ENCODE peak calls at places on chromosomes 3 and 15, in seven cellular contexts. One of them, this sample, is unnamed.

GRCh38 chr3:139620438-139620837 is 57.3 kb downstream of the NMNAT3 start:
- DNase-seq in pancreas: no peak
- DNase-seq in HS-5: no peak
- DNase-seq in ovary: no peak
- DNase-seq in AG04450: no peak
- DNase-seq in HFF-Myc: no peak
- DNase-seq in EL: no peak
- DNase-seq in this sample: no peak

GRCh38 chr3:126110431-126111125 is 26.7 kb upstream of the SLC41A3 start:
- DNase-seq in pancreas: peak
- DNase-seq in HS-5: no peak
- DNase-seq in ovary: no peak
- DNase-seq in AG04450: no peak
- DNase-seq in HFF-Myc: no peak
- DNase-seq in EL: no peak
- DNase-seq in this sample: no peak

GRCh38 chr3:100709840-100710235 is 544 bp downstream of the TFG start:
- DNase-seq in pancreas: peak
- DNase-seq in HS-5: no peak
- DNase-seq in ovary: peak
- DNase-seq in AG04450: no peak
- DNase-seq in HFF-Myc: no peak
- DNase-seq in EL: peak
- DNase-seq in this sample: no peak

GRCh38 chr15:47944911-47945310 is 175.9 kb upstream of the SLC24A5 start:
- DNase-seq in pancreas: no peak
- DNase-seq in HS-5: no peak
- DNase-seq in ovary: no peak
- DNase-seq in AG04450: no peak
- DNase-seq in HFF-Myc: no peak
- DNase-seq in EL: no peak
- DNase-seq in this sample: no peak

GRCh38 chr3:56459719-56460118 is 8.5 kb downstream of the ERC2 start:
- DNase-seq in pancreas: no peak
- DNase-seq in HS-5: no peak
- DNase-seq in ovary: no peak
- DNase-seq in AG04450: no peak
- DNase-seq in HFF-Myc: no peak
- DNase-seq in EL: no peak
- DNase-seq in this sample: no peak

GRCh38 chr3:38021196-38021595 is 8.2 kb downstream of the PLCD1 start:
- DNase-seq in pancreas: no peak
- DNase-seq in HS-5: no peak
- DNase-seq in ovary: peak
- DNase-seq in AG04450: no peak
- DNase-seq in HFF-Myc: no peak
- DNase-seq in EL: no peak
- DNase-seq in this sample: no peak

GRCh38 chr3:11323827-11324226 is 51.6 kb downstream of the ATG7 start:
- DNase-seq in pancreas: no peak
- DNase-seq in HS-5: no peak
- DNase-seq in ovary: no peak
- DNase-seq in AG04450: no peak
- DNase-seq in HFF-Myc: no peak
- DNase-seq in EL: no peak
- DNase-seq in this sample: no peak

GRCh38 chr3:94162700-94163099 is 99.8 kb downstream of the NSUN3 start:
- DNase-seq in pancreas: no peak
- DNase-seq in HS-5: no peak
- DNase-seq in ovary: no peak
- DNase-seq in AG04450: no peak
- DNase-seq in HFF-Myc: peak
- DNase-seq in EL: peak
- DNase-seq in this sample: no peak

GRCh38 chr15:70974004-70974832 is 81.6 kb downstream of the LRRC49 start:
- DNase-seq in pancreas: no peak
- DNase-seq in HS-5: peak
- DNase-seq in ovary: no peak
- DNase-seq in AG04450: peak
- DNase-seq in HFF-Myc: peak
- DNase-seq in EL: peak
- DNase-seq in this sample: no peak

GRCh38 chr3:101170047-101170771 is 150.2 kb downstream of the IMPG2 start:
- DNase-seq in pancreas: no peak
- DNase-seq in HS-5: no peak
- DNase-seq in ovary: no peak
- DNase-seq in AG04450: no peak
- DNase-seq in HFF-Myc: no peak
- DNase-seq in EL: no peak
- DNase-seq in this sample: no peak

GRCh38 chr3:184786271-184787010 is 25.5 kb upstream of the VPS8 start:
- DNase-seq in pancreas: no peak
- DNase-seq in HS-5: peak
- DNase-seq in ovary: peak
- DNase-seq in AG04450: peak
- DNase-seq in HFF-Myc: peak
- DNase-seq in EL: peak
- DNase-seq in this sample: no peak

GRCh38 chr3:167772992-167773391 is 37.5 kb downstream of the SERPINI1 start:
- DNase-seq in pancreas: no peak
- DNase-seq in HS-5: no peak
- DNase-seq in ovary: no peak
- DNase-seq in AG04450: no peak
- DNase-seq in HFF-Myc: no peak
- DNase-seq in EL: no peak
- DNase-seq in this sample: no peak

GRCh38 chr3:178001670-178002101 is 534.5 kb upstream of the KCNMB2 start:
- DNase-seq in pancreas: no peak
- DNase-seq in HS-5: no peak
- DNase-seq in ovary: no peak
- DNase-seq in AG04450: no peak
- DNase-seq in HFF-Myc: no peak
- DNase-seq in EL: no peak
- DNase-seq in this sample: no peak

GRCh38 chr3:1179116-1179515 is 86.3 kb downstream of the CNTN6 start:
- DNase-seq in pancreas: no peak
- DNase-seq in HS-5: no peak
- DNase-seq in ovary: no peak
- DNase-seq in AG04450: no peak
- DNase-seq in HFF-Myc: no peak
- DNase-seq in EL: no peak
- DNase-seq in this sample: no peak

This sample was measured in D721Med.